ENCODE peak calls at places on chromosomes 13 and 19, in six cellular contexts. N is mucosa of descending colon, U is neural progenitor cell, D is heart right ventricle, T is ovary, K is GM23338. H is an unnamed sample. For H3K36me3, the result is how much of the 10 kb centered on the place peaks cover.

GRCh38 chr13:94858856-94859811 is 146.8 kb upstream of the SOX21 start:
- DNase-seq in N (peak), U (peak), D (peak), T (peak), K (peak), H (peak)

GRCh38 chr13:109730832-109731335 is 55.5 kb downstream of the IRS2 start:
- DNase-seq in N (no peak), U (no peak), D (no peak), T (no peak), K (no peak), H (no peak)

GRCh38 chr19:18292810-18293641 is 11.6 kb upstream of the JUND start:
- DNase-seq in N (peak), U (peak), D (peak), T (peak), K (peak), H (peak)

GRCh38 chr19:15324791-15325519 is 7.4 kb downstream of the BRD4 start:
- DNase-seq in N (no peak), U (peak), D (no peak), T (no peak), K (no peak), H (peak)

GRCh38 chr13:30002577-30002976 is 152.2 kb upstream of the UBL3 start:
- DNase-seq in N (no peak), U (no peak), D (no peak), T (no peak), K (no peak), H (no peak)

GRCh38 chr19:52464798-52465470 is 11.6 kb downstream of the ZNF578 start:
- DNase-seq in N (no peak), U (peak), D (no peak), T (no peak), K (peak), H (no peak)

GRCh38 chr19:7099597-7099921 is 30.1 kb downstream of the ZNF557 start:
- DNase-seq in N (no peak), U (no peak), D (no peak), T (no peak), K (no peak), H (no peak)

GRCh38 chr19:8641908-8642547 is 11.6 kb downstream of the NFILZ start:
- DNase-seq in N (no peak), U (peak), D (no peak), T (no peak), K (peak), H (no peak)

GRCh38 chr19:8334458-8335342 is 8.4 kb downstream of the KANK3 start:
- DNase-seq in N (peak), U (peak), D (no peak), T (peak), K (peak), H (peak)

GRCh38 chr13:41610426-41610825 is 153.1 kb downstream of the RGCC start:
- DNase-seq in N (no peak), U (no peak), D (peak), T (no peak), K (no peak), H (peak)

GRCh38 chr13:91353494-91353893 is 6.0 kb downstream of the MIR17HG start:
- DNase-seq in N (no peak), U (no peak), D (no peak), T (no peak), K (no peak), H (no peak)
- H3K36me3 ChIP-seq in N (under half), U (half or more), D (half or more), T (under half), K (half or more), H (under half)

DNA sequence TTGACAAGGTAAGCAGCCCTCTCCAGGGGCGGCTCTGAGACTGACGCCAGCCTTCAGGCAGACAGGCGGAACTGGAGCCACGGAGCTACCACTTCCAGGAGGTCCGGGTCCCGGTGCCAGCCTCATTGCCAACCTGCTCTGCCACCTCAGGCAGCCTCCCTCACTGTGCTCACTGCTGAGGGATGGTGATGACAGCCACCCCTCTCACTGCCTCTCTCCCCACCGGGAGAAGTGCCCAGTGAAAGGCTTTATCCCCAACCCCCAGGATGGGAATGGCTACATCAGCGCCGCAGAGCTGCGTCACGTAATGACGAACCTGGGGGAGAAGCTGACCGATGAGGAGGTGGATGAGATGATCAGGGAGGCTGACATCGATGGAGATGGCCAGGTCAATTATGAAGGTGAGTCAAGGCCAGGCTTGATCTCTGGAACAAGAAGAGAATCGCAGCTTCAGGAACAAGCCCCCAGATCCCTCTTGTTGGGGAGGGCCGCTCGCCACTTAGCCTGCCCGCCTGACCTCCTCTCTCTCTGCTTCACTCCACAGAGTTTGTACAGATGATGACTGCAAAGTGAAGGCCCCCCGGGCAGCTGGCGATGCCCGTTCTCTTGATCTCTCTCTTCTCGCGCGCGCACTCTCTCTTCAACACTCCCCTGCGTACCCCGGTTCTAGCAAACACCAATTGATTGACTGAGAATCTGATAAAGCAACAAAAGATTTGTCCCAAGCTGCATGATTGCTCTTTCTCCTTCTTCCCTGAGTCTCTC is 7.6 kb downstream of the CALM3 start:
- DNase-seq in N (no peak), U (no peak), D (no peak), T (peak), K (no peak), H (peak)
- H3K36me3 ChIP-seq in N (under half), U (under half), D (under half), T (under half), K (under half), H (under half)

GRCh38 chr13:102869948-102870676 is 24.3 kb downstream of the ERCC5 start:
- DNase-seq in N (no peak), U (no peak), D (no peak), T (no peak), K (no peak), H (no peak)

GRCh38 chr13:102872531-102872930 is 26.7 kb downstream of the ERCC5 start:
- DNase-seq in N (no peak), U (no peak), D (no peak), T (no peak), K (no peak), H (no peak)

GRCh38 chr13:102872131-102872530 is 26.3 kb downstream of the ERCC5 start:
- DNase-seq in N (no peak), U (no peak), D (no peak), T (no peak), K (no peak), H (no peak)

GRCh38 chr13:102870677-102871415 is 25.0 kb downstream of the ERCC5 start:
- DNase-seq in N (no peak), U (peak), D (peak), T (peak), K (peak), H (no peak)

DNA sequence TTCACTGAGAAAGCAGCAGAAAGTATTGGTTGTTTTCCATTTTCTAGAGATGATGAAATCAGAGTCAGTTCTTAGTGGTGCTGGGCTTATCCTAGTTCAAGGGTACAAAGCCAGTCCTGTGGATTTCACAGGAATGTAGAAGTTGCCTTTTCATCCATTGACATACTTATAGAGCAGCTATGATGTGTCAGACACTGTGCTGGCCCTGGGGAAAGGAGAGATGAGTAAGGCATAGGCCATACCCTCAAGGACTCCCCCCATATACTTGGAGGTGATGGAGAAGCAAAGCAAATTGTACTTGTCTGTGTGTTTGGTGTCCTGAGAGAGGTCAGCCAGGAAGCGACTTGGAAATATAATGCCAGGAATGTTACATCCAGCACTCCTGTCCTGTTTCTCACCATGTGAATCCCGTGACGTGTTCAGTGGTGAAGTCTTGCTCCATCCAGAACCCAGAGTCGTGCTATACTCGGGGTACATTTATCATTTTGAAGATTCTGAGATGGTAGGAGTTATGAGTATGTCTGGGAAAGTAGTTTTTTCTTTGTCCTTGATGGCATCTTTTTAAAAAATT is 22.6 kb downstream of the ERCC5 start:
- DNase-seq in N (no peak), U (no peak), D (no peak), T (no peak), K (no peak), H (no peak)
- H3K36me3 ChIP-seq in N (under half), U (under half), D (half or more), T (under half), K (under half), H (half or more)

GRCh38 chr19:4453232-4454179 is 4.1 kb downstream of the UBXN6 start:
- DNase-seq in N (no peak), U (no peak), D (no peak), T (peak), K (no peak), H (no peak)

GRCh38 chr19:4449826-4450075 is 7.8 kb downstream of the UBXN6 start:
- DNase-seq in N (no peak), U (no peak), D (no peak), T (no peak), K (no peak), H (no peak)

GRCh38 chr19:4454952-4455738 is 2.4 kb downstream of the UBXN6 start:
- DNase-seq in N (no peak), U (no peak), D (no peak), T (peak), K (no peak), H (no peak)

GRCh38 chr19:4454621-4454951 is 3.0 kb downstream of the UBXN6 start:
- DNase-seq in N (no peak), U (no peak), D (no peak), T (no peak), K (no peak), H (no peak)

DNA sequence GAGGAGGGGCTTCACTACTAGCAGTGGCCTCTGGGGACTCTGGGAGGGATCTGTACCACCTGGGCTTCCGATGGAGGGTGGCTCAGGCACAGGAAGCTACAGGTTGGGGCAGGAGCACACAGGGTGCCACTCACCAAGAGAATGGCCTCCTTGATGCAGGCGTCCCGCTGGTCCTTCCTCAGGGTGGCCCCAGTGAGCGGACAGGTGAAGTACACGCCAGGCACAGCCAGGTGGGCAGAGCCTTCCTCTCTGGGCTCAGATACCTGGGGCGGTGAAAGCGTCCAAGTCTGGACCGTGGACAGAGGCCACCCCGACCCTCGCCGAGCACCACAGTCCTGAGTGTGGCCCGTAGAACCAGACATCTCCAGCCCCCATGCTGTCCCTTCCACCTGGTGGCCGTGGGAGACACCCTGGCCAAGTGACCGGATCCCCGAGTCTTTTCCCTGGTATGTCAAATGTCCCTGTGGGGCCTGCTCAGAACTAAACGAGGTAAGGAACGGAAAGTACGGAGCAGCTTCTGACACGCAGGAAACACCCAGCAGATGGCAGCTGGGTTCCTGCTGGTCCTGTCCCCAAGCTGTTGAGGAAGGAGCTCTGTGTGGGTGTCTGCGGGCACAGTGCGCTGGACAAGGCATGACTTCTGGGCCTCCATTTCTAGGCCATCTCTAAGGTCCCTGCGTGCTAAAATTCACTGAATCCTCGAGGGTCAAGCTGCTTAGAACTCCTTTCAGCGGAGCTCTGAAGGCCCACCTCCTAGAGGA is 5.2 kb downstream of the UBXN6 start:
- DNase-seq in N (no peak), U (no peak), D (no peak), T (no peak), K (no peak), H (no peak)
- H3K36me3 ChIP-seq in N (under half), U (under half), D (half or more), T (under half), K (under half), H (half or more)